ENCODE peak calls at places on chromosomes 7 and 10, in ten cellular contexts. T, Q, E, M, C, K, V, D, B and P are unnamed samples.

GRCh38 chr7:130009848-130010688 is 41.1 kb downstream of the ZC3HC1 start:
- DNase-seq in E (peak; percentile 57), B (peak; percentile 88), V (peak; percentile 82), Q (peak; percentile 71), C (no peak), M (no peak), K (no peak), T (peak; percentile 60), D (no peak), P (no peak)

GRCh38 chr10:102287538-102287937 is 42.2 kb downstream of the GBF1 start:
- DNase-seq in C (no peak), B (no peak), M (no peak), E (no peak), K (no peak), Q (peak; percentile 19), V (no peak), D (no peak), T (no peak), P (no peak)

GRCh38 chr7:106462365-106462859 is 177.6 kb upstream of the NAMPT start:
- DNase-seq in D (peak; percentile 47), V (peak; percentile 33), E (no peak), T (no peak), K (no peak), B (no peak), Q (peak; percentile 66), C (no peak), M (no peak), P (no peak)

GRCh38 chr10:111035542-111035941 is 41.3 kb upstream of the ADRA2A start:
- DNase-seq in D (no peak), C (no peak), V (no peak), K (no peak), E (no peak), M (no peak), T (no peak), Q (no peak), B (no peak), P (no peak)

GRCh38 chr7:94843553-94843952 is 63.8 kb upstream of the PPP1R9A start:
- DNase-seq in B (no peak), E (no peak), Q (no peak), C (no peak), V (no peak), M (no peak), K (no peak), D (no peak), T (no peak), P (no peak)

GRCh38 chr7:150385240-150385830 is 6.2 kb downstream of the ZNF775 start:
- DNase-seq in V (no peak), Q (no peak), D (no peak), K (no peak), E (peak; percentile 12), C (no peak), T (peak; percentile 56), B (no peak), M (no peak), P (peak; percentile 13)

GRCh38 chr10:11573497-11573896 is 38.0 kb downstream of the USP6NL start:
- DNase-seq in K (no peak), Q (peak; percentile 68), C (peak; percentile 23), B (no peak), E (no peak), V (no peak), T (no peak), M (no peak), D (no peak), P (no peak)

GRCh38 chr10:29470355-29470705 is 164.4 kb downstream of the SVIL start:
- DNase-seq in E (no peak), M (no peak), K (peak; percentile 35), B (no peak), C (peak; percentile 30), T (no peak), D (peak; percentile 78), Q (no peak), V (no peak), P (no peak)

GRCh38 chr10:124614003-124614659 is 130.0 kb downstream of the FAM53B start:
- DNase-seq in M (no peak), T (no peak), C (no peak), K (no peak), V (no peak), Q (peak; percentile 82), D (no peak), E (no peak), B (no peak), P (no peak)

GRCh38 chr7:157526604-157527003 is 189.8 kb downstream of the DNAJB6 start:
- DNase-seq in K (no peak), V (no peak), D (no peak), C (no peak), T (no peak), M (no peak), Q (no peak), B (peak; percentile 34), E (no peak), P (peak; percentile 60)

GRCh38 chr10:2023687-2024086 is 286.4 kb upstream of the ADARB2 start:
- DNase-seq in D (no peak), B (no peak), E (no peak), V (no peak), T (no peak), C (no peak), K (no peak), M (no peak), Q (no peak), P (no peak)

GRCh38 chr10:2019281-2019680 is 282.0 kb upstream of the ADARB2 start:
- DNase-seq in V (no peak), T (no peak), D (no peak), C (no peak), E (no peak), K (no peak), Q (no peak), M (no peak), B (no peak), P (no peak)

GRCh38 chr10:2019803-2020202 is 282.5 kb upstream of the ADARB2 start:
- DNase-seq in V (no peak), B (no peak), E (no peak), C (no peak), M (no peak), Q (no peak), K (no peak), T (no peak), D (no peak), P (no peak)

GRCh38 chr10:2020841-2021240 is 283.5 kb upstream of the ADARB2 start:
- DNase-seq in M (no peak), E (no peak), B (no peak), V (no peak), D (no peak), K (no peak), Q (no peak), T (no peak), C (no peak), P (no peak)
- H3K4me3 ChIP-seq in M (no peak overlapping the region), E (no peak overlapping the region), B (no peak overlapping the region), V (no peak overlapping the region), D (no peak overlapping the region), K (no peak overlapping the region), Q (no peak overlapping the region), T (no peak overlapping the region), C (no peak overlapping the region), P (no peak overlapping the region)

DNA sequence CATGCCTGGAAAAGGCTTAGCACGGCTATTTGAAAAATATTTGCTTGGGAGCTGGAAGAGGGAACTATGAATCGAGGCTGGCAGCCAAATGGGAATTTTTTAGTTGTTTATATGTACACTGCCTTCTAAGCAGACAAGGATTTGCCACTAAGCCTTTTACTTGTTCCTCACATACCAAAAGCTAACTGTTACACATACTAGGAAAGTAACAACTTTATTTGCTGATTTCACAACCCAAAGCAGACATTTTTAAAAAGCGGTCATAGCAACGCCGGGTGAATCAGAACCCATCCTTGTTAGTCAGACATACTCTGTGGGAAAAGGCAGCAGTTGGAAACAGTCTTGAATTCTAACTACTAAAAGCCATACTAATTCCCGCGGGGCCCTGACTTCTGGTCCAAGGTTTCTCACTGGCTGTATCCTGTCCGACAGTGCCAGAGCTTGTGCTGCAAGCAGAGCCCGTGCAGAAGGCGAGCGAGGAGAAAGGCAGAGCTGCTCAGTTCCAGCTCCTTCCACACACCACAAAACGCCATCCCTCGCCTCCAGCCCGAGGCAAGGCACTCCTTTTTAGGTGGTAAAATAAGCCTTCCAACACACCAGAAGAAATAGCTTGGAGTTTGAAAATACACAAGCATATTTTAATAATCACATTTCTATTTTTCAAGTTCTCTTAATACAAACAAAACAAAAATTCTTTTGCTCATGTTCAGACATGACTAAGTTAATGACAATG is 89.2 kb downstream of the RNF216 start:
- DNase-seq in E (peak; percentile 93), C (no peak), D (no peak), T (peak; percentile 96), M (peak; percentile 23), V (peak; percentile 44), K (peak; percentile 85), B (peak; percentile 75), Q (peak; percentile 66), P (no peak)
- H3K4me3 ChIP-seq in E (no peak overlapping the region), C (no peak overlapping the region), D (no peak overlapping the region), T (peak overlapping the region; percentile 41), M (no peak overlapping the region), V (peak overlapping the region; percentile 33), K (peak overlapping the region; percentile 52), B (peak overlapping the region; percentile 1), Q (peak overlapping the region; percentile 64), P (no peak overlapping the region)

DNA sequence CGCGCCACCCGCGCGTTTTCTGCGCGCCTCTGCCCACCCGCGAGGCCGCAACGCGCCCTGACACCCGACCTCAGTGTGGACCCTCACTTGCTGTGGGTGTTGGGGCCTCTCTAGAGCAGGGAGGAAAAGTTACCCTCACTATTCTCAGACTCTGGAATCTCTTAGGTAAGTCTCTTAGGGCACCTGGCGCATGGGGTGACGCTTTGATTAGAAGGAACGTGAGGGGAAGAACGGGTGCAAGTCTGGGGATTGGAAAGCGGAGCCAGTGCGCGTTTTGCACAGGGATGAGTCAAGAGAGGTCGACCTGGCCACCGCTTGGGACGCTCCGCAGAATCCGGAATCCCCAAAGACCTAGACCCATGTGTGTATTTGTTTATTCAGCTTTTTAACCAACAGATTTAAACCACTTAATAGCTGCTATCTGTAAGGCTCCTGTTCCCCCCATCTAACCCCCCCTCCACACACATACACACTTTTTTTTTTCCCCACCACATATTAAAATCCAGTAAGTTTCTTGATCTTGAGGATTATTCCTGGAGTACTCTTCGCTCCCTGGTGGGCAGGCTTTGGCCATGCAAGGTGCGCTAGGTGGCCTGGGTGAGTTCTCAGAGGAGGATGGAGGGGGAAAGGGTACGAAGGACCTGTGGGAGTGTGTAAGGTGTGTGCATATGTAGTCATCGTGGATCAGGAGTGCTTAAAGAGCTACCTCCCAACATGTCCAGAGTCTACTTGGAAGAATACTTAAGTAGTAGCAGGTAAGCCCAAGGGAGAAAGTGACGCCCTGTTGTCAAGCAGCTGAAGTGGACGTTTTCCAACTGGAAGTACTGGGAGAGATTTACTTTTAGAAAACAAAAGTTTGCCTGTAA is 169.1 kb upstream of the PPP1R3A start:
- DNase-seq in D (peak; percentile 81), E (peak; percentile 53), Q (no peak), K (no peak), C (peak; percentile 5), T (peak; percentile 64), B (no peak), V (peak; percentile 9), M (peak; percentile 23), P (no peak)
- H3K4me3 ChIP-seq in D (peak overlapping the region; percentile 66), E (peak overlapping the region; percentile 91), Q (no peak overlapping the region), K (peak overlapping the region; percentile 74), C (peak overlapping the region; percentile 3), T (peak overlapping the region; percentile 87), B (no peak overlapping the region), V (peak overlapping the region; percentile 88), M (peak overlapping the region; percentile 49), P (peak overlapping the region; percentile 59)

DNA sequence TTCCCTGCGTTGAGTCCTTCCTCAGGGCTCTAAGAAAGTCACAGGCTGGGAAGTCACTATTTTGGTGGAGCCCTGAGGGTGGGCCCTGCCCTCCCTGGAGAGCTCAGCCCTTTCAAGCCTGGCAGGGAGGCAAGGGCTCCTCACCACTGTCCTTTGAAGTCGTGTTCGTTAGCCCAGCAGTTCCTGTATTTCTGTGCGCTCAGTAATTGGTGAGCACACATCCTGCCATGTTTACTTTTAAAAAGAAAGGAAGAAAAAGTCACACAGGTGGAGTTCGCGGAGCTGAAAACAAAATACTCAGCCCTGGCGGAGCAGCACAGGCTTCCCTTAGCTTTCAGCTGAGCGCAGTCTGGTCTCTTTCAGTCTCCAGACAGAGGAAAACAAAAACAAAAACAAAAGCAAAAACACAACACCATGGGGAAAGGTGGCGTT is 37.1 kb downstream of the PRKCQ start:
- DNase-seq in E (no peak), M (no peak), D (peak; percentile 7), B (no peak), Q (peak; percentile 22), V (no peak), T (no peak), K (no peak), C (no peak), P (no peak)
- H3K4me3 ChIP-seq in E (no peak overlapping the region), M (no peak overlapping the region), D (no peak overlapping the region), B (no peak overlapping the region), Q (peak overlapping the region; percentile 26), V (no peak overlapping the region), T (no peak overlapping the region), K (no peak overlapping the region), C (no peak overlapping the region), P (peak overlapping the region; percentile 21)